ENCODE peak calls at places on chromosomes 16 and 17, in five cellular contexts. One of them, this sample, is unnamed.

GRCh38 chr17:77214743-77215142 is 74.0 kb downstream of the SEC14L1 start:
- DNase-seq in brain microvascular endothelial cell: peak
- DNase-seq in A549: peak
- DNase-seq in WERI-Rb-1: peak
- DNase-seq in fibroblast of mammary gland: peak
- DNase-seq in this sample: peak

GRCh38 chr16:30903002-30903401 is 6.6 kb downstream of the CTF1 start:
- DNase-seq in WERI-Rb-1: no peak
- DNase-seq in brain microvascular endothelial cell: no peak
- DNase-seq in A549: no peak
- DNase-seq in fibroblast of mammary gland: no peak
- DNase-seq in this sample: peak

GRCh38 chr17:79811036-79811887 is 14.4 kb upstream of the CBX8 start:
- DNase-seq in fibroblast of mammary gland: no peak
- DNase-seq in WERI-Rb-1: peak
- DNase-seq in A549: peak
- DNase-seq in brain microvascular endothelial cell: no peak
- DNase-seq in this sample: peak

GRCh38 chr17:57324060-57324459 is 67.7 kb downstream of the MSI2 start:
- DNase-seq in A549: no peak
- DNase-seq in WERI-Rb-1: no peak
- DNase-seq in fibroblast of mammary gland: no peak
- DNase-seq in brain microvascular endothelial cell: no peak
- DNase-seq in this sample: no peak

GRCh38 chr17:68435876-68436842 is 21.1 kb downstream of the WIPI1 start:
- DNase-seq in WERI-Rb-1: peak
- DNase-seq in brain microvascular endothelial cell: peak
- DNase-seq in A549: peak
- DNase-seq in fibroblast of mammary gland: peak
- DNase-seq in this sample: peak

GRCh38 chr17:76179496-76180467 is 38.7 kb upstream of the FOXJ1 start:
- DNase-seq in brain microvascular endothelial cell: no peak
- DNase-seq in A549: peak
- DNase-seq in WERI-Rb-1: no peak
- DNase-seq in fibroblast of mammary gland: peak
- DNase-seq in this sample: no peak

GRCh38 chr17:15920758-15921239 is 24.1 kb upstream of the ADORA2B start:
- DNase-seq in WERI-Rb-1: no peak
- DNase-seq in fibroblast of mammary gland: peak
- DNase-seq in A549: peak
- DNase-seq in brain microvascular endothelial cell: peak
- DNase-seq in this sample: peak

GRCh38 chr17:68531252-68531651 is 19.0 kb downstream of the PRKAR1A start:
- DNase-seq in WERI-Rb-1: no peak
- DNase-seq in A549: no peak
- DNase-seq in fibroblast of mammary gland: no peak
- DNase-seq in brain microvascular endothelial cell: no peak
- DNase-seq in this sample: no peak

GRCh38 chr17:77167472-77168306 is 26.9 kb downstream of the SEC14L1 start:
- DNase-seq in fibroblast of mammary gland: no peak
- DNase-seq in A549: peak
- DNase-seq in brain microvascular endothelial cell: no peak
- DNase-seq in WERI-Rb-1: no peak
- DNase-seq in this sample: no peak

GRCh38 chr16:1338119-1338730 is 4.8 kb downstream of the BAIAP3 start:
- DNase-seq in WERI-Rb-1: peak
- DNase-seq in brain microvascular endothelial cell: no peak
- DNase-seq in A549: peak
- DNase-seq in fibroblast of mammary gland: no peak
- DNase-seq in this sample: no peak

GRCh38 chr16:53756329-53756996 is 52.5 kb downstream of the FTO start:
- DNase-seq in A549: no peak
- DNase-seq in fibroblast of mammary gland: no peak
- DNase-seq in WERI-Rb-1: no peak
- DNase-seq in brain microvascular endothelial cell: no peak
- DNase-seq in this sample: no peak

GRCh38 chr17:73549841-73550430 is 94.3 kb downstream of the SDK2 start:
- DNase-seq in A549: no peak
- DNase-seq in fibroblast of mammary gland: no peak
- DNase-seq in brain microvascular endothelial cell: no peak
- DNase-seq in WERI-Rb-1: no peak
- DNase-seq in this sample: no peak

GRCh38 chr17:43309505-43310329 is 75.9 kb upstream of the RNU2-1 start:
- DNase-seq in brain microvascular endothelial cell: no peak
- DNase-seq in WERI-Rb-1: no peak
- DNase-seq in A549: peak
- DNase-seq in fibroblast of mammary gland: no peak
- DNase-seq in this sample: no peak

GRCh38 chr16:74844041-74844826 is 69.6 kb upstream of the FA2H start:
- DNase-seq in brain microvascular endothelial cell: no peak
- DNase-seq in WERI-Rb-1: no peak
- DNase-seq in fibroblast of mammary gland: peak
- DNase-seq in A549: no peak
- DNase-seq in this sample: no peak

GRCh38 chr16:76985362-76985761 is 205.6 kb upstream of the MON1B start:
- DNase-seq in WERI-Rb-1: no peak
- DNase-seq in fibroblast of mammary gland: no peak
- DNase-seq in A549: no peak
- DNase-seq in brain microvascular endothelial cell: no peak
- DNase-seq in this sample: no peak

GRCh38 chr17:48522990-48523389 is 7.8 kb downstream of the HOXB1 start:
- DNase-seq in brain microvascular endothelial cell: no peak
- DNase-seq in A549: peak
- DNase-seq in WERI-Rb-1: no peak
- DNase-seq in fibroblast of mammary gland: no peak
- DNase-seq in this sample: no peak

GRCh38 chr17:70168979-70169706 is at the start of gene KCNJ2:
- DNase-seq in fibroblast of mammary gland: peak
- DNase-seq in A549: peak
- DNase-seq in WERI-Rb-1: peak
- DNase-seq in brain microvascular endothelial cell: peak
- DNase-seq in this sample: peak

GRCh38 chr17:76432712-76433336 is 20.1 kb downstream of the UBE2O start:
- DNase-seq in A549: peak
- DNase-seq in fibroblast of mammary gland: peak
- DNase-seq in brain microvascular endothelial cell: peak
- DNase-seq in WERI-Rb-1: no peak
- DNase-seq in this sample: no peak

GRCh38 chr17:41178341-41178740 is 320 bp upstream of the KRTAP4-2 start:
- DNase-seq in WERI-Rb-1: no peak
- DNase-seq in fibroblast of mammary gland: peak
- DNase-seq in A549: no peak
- DNase-seq in brain microvascular endothelial cell: peak
- DNase-seq in this sample: peak

GRCh38 chr17:2081564-2081963 is 26.7 kb downstream of the HIC1 start:
- DNase-seq in A549: no peak
- DNase-seq in WERI-Rb-1: no peak
- DNase-seq in fibroblast of mammary gland: peak
- DNase-seq in brain microvascular endothelial cell: no peak
- DNase-seq in this sample: peak

GRCh38 chr17:38554430-38555350 is 51.1 kb downstream of the SRCIN1 start:
- DNase-seq in fibroblast of mammary gland: peak
- DNase-seq in WERI-Rb-1: no peak
- DNase-seq in A549: no peak
- DNase-seq in brain microvascular endothelial cell: no peak
- DNase-seq in this sample: no peak

GRCh38 chr17:41775394-41776226 is 10.9 kb downstream of the JUP start:
- DNase-seq in brain microvascular endothelial cell: no peak
- DNase-seq in fibroblast of mammary gland: no peak
- DNase-seq in WERI-Rb-1: no peak
- DNase-seq in A549: peak
- DNase-seq in this sample: peak

DNA sequence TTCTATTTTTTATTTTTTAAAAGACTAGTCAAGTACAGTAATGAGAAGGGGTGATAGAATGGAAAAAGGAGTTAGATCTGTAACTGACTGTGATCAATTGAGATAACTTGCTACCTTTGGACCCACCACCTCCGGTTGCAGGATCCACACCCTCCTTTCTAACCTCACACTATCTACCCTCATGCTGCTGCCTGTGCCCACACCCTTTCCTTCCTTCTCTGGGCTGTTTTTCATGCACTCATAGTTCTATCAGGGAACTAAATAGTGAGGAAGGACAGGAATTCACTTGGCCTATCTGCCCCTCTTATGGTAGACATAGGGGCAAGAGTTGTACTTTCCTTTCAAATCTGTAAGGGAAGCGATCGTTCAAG is 172.3 kb downstream of the KATNIP start:
- DNase-seq in WERI-Rb-1: no peak
- DNase-seq in brain microvascular endothelial cell: no peak
- DNase-seq in A549: no peak
- DNase-seq in fibroblast of mammary gland: no peak
- DNase-seq in this sample: no peak
- TF ChIP-seq CTCF in WERI-Rb-1: no peak
- TF ChIP-seq CTCF in brain microvascular endothelial cell: no peak
- TF ChIP-seq CTCF in A549: no peak
- TF ChIP-seq CTCF in fibroblast of mammary gland: no peak
- TF ChIP-seq CTCF in this sample: no peak

GRCh38 chr16:21599158-21599993 is at the start of gene METTL9:
- DNase-seq in fibroblast of mammary gland: peak
- DNase-seq in brain microvascular endothelial cell: peak
- DNase-seq in WERI-Rb-1: peak
- DNase-seq in A549: peak
- DNase-seq in this sample: peak
- TF ChIP-seq CTCF in fibroblast of mammary gland: no peak
- TF ChIP-seq CTCF in brain microvascular endothelial cell: no peak
- TF ChIP-seq CTCF in WERI-Rb-1: peak
- TF ChIP-seq CTCF in A549: no peak
- TF ChIP-seq CTCF in this sample: no peak

GRCh38 chr17:31427684-31428083 is 36.2 kb downstream of the RAB11FIP4 start:
- DNase-seq in brain microvascular endothelial cell: no peak
- DNase-seq in WERI-Rb-1: no peak
- DNase-seq in fibroblast of mammary gland: no peak
- DNase-seq in A549: no peak
- DNase-seq in this sample: peak
- TF ChIP-seq CTCF in brain microvascular endothelial cell: no peak
- TF ChIP-seq CTCF in WERI-Rb-1: no peak
- TF ChIP-seq CTCF in fibroblast of mammary gland: no peak
- TF ChIP-seq CTCF in A549: no peak
- TF ChIP-seq CTCF in this sample: no peak

DNA sequence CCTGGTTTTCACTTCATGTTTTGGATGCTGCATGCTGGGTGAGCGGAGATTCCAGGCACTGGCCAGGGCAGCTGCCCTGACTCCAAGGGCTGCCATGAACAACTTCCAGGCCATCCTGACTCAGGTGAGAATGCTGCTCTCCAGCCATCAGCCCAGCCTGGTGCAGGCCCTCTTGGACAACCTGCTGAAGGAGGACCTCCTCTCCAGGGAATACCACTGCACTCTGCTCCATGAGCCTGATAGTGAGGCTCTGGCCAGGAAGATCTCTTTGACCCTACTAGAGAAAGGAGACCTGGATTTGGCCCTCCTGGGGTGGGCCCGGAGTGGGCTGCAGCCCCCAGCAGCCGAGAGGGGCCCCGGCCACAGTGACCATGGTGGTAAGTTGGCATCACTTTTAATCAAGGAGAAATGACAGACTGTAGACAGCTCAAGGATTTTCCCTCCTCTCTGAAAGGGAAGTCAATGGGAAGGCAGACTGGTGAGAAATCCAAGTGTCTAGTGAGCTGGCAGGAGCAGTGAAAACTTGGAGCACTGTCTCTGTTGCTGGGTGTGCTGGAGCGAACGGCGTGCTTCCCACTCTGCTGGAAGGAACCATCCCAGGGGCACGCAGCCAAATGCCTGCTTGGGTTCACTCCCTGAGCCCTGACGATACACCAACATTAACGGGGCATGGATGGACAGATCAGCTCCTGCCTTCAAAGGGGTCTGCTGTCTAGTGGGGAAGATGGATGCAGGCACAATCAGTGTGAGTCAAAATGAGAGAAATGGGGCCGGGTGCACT is 10.6 kb upstream of the CIITA start:
- DNase-seq in brain microvascular endothelial cell: no peak
- DNase-seq in A549: no peak
- DNase-seq in fibroblast of mammary gland: no peak
- DNase-seq in WERI-Rb-1: no peak
- DNase-seq in this sample: no peak
- TF ChIP-seq CTCF in brain microvascular endothelial cell: no peak
- TF ChIP-seq CTCF in A549: no peak
- TF ChIP-seq CTCF in fibroblast of mammary gland: no peak
- TF ChIP-seq CTCF in WERI-Rb-1: no peak
- TF ChIP-seq CTCF in this sample: no peak

This sample was measured in osteoblast.